ENCODE peak calls at places on chromosomes 11 and 22, in four cellular contexts. Y is HEK293T, U is GM12878, X is HepG2. H is an unnamed sample.

GRCh38 chr22:38262051-38262795 is 10.6 kb downstream of the TMEM184B start:
- DNase-seq in Y (peak), U (no peak), X (peak), H (peak)

GRCh38 chr11:32852142-32852541 is 22.4 kb downstream of the PRRG4 start:
- DNase-seq in Y (no peak), U (no peak), X (no peak), H (no peak)

GRCh38 chr11:78212586-78213371 is 24.1 kb downstream of the USP35 start:
- DNase-seq in Y (no peak), U (no peak), X (no peak), H (no peak)

GRCh38 chr11:32333335-32333991 is 101.9 kb downstream of the WT1 start:
- DNase-seq in Y (no peak), U (no peak), X (no peak), H (no peak)

GRCh38 chr22:25965331-25965730 is 203.9 kb upstream of the SEZ6L start:
- DNase-seq in Y (no peak), U (no peak), X (no peak), H (no peak)

GRCh38 chr11:116927163-116927772 is 89.8 kb upstream of the APOA1 start:
- DNase-seq in Y (peak), U (no peak), X (peak), H (no peak)

GRCh38 chr22:20420157-20420842 is 17.3 kb downstream of the SCARF2 start:
- DNase-seq in Y (no peak), U (no peak), X (no peak), H (no peak)

GRCh38 chr22:45009881-45010531 is at the start of gene PHF21B:
- DNase-seq in Y (peak), U (no peak), X (no peak), H (peak)

GRCh38 chr11:58963551-58964075 is 24.3 kb downstream of the GLYATL1 start:
- DNase-seq in Y (no peak), U (no peak), X (no peak), H (no peak)

GRCh38 chr22:26901228-26901816 is 243.9 kb downstream of the MIAT start:
- DNase-seq in Y (no peak), U (no peak), X (no peak), H (no peak)

GRCh38 chr11:2801711-2802388 is 83.7 kb downstream of the CDKN1C start:
- DNase-seq in Y (no peak), U (no peak), X (no peak), H (no peak)

GRCh38 chr11:73409431-73409830 is 33.2 kb downstream of the RELT start:
- DNase-seq in Y (no peak), U (no peak), X (no peak), H (no peak)

GRCh38 chr11:10807629-10808552 is 835 bp downstream of the EIF4G2 start:
- DNase-seq in Y (peak), U (no peak), X (peak), H (peak)

GRCh38 chr11:119758291-119758690 is 29.3 kb upstream of the NECTIN1 start:
- DNase-seq in Y (no peak), U (no peak), X (no peak), H (no peak)

GRCh38 chr11:8906629-8907028 is 4.4 kb upstream of the AKIP1 start:
- DNase-seq in Y (no peak), U (no peak), X (no peak), H (no peak)

GRCh38 chr11:69836401-69836800 is 17.2 kb upstream of the FGF3 start:
- DNase-seq in Y (no peak), U (no peak), X (no peak), H (no peak)

GRCh38 chr22:27766679-27767078 is 34.9 kb downstream of the MN1 start:
- DNase-seq in Y (no peak), U (no peak), X (no peak), H (no peak)

GRCh38 chr11:1639102-1639620 is 9.6 kb downstream of the KRTAP5-5 start:
- DNase-seq in Y (no peak), U (no peak), X (no peak), H (no peak)

GRCh38 chr11:61969838-61970452 is 2.5 kb upstream of the FTH1 start:
- DNase-seq in Y (no peak), U (no peak), X (no peak), H (no peak)

GRCh38 chr11:18495268-18495667 is 31.5 kb downstream of the TSG101 start:
- DNase-seq in Y (no peak), U (no peak), X (no peak), H (no peak)

GRCh38 chr11:119721129-119722120 is 7.6 kb downstream of the NECTIN1 start:
- DNase-seq in Y (peak), U (no peak), X (peak), H (peak)

GRCh38 chr11:57358543-57358961 is 20.4 kb downstream of the P2RX3 start:
- DNase-seq in Y (no peak), U (no peak), X (no peak), H (no peak)

GRCh38 chr11:82046778-82047177 is 686.9 kb downstream of the FAM181B start:
- DNase-seq in Y (no peak), U (no peak), X (no peak), H (no peak)

GRCh38 chr11:92703431-92703830 is 266.0 kb upstream of the MTNR1B start:
- DNase-seq in Y (no peak), U (no peak), X (no peak), H (no peak)

GRCh38 chr11:57941875-57942274 is 81.8 kb upstream of the OR9Q1 start:
- DNase-seq in Y (no peak), U (no peak), X (no peak), H (no peak)

GRCh38 chr11:64553554-64554201 is 37.3 kb upstream of the SLC22A12 start:
- DNase-seq in Y (peak), U (no peak), X (peak), H (peak)

GRCh38 chr11:33712436-33712835 is 11.8 kb upstream of the C11orf91 start:
- DNase-seq in Y (no peak), U (no peak), X (no peak), H (no peak)

GRCh38 chr22:21603973-21604372 is 25.8 kb downstream of the YDJC start:
- DNase-seq in Y (no peak), U (no peak), X (no peak), H (no peak)

GRCh38 chr22:42172385-42173172 is 42.0 kb upstream of the CYP2D6 start:
- DNase-seq in Y (no peak), U (no peak), X (peak), H (no peak)

GRCh38 chr22:19887251-19887985 is 32.7 kb upstream of the GNB1L start:
- DNase-seq in Y (no peak), U (no peak), X (no peak), H (no peak)

GRCh38 chr11:69977951-69978350 is 100.2 kb upstream of the ANO1 start:
- DNase-seq in Y (no peak), U (no peak), X (no peak), H (no peak)

DNA sequence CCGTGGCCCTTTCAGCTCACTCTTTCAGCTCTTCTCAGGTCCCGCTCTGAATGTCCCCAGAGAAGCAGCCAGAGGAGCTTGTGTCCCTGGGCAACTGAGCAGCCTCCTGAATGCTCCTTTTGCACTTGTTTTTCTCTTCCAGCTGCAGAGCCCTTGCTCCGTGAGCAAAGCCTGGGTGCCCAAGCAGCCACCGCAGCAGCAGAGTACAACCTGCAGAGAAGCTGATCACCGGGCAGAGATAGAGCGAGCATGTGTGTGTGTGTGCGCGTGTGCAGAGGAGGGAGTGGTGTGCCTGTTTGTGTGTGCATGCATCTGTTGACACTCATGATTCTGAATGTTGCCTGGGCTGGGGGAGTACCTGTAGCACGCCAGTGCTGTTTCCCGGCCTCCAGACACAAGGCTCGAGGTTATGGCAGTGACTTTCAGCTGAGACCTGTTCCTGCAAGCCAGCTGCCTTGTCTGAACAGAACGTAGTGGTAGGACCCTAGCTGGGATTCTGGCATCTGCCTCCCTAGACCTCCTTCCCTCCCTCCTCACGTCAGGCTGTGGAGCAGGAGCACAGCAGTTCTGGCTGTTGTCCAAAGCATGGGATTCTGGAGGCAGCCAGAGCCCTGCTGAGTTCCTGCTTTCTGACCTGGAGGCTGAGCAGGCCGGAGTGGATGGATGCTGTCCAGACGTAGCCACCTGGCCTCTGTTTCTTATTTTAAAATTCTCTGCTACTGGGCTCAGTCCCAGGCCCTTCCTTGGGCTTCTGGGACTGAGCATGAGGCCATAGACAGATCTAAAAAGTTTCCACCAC is 4.5 kb upstream of the MAPK8IP1 start:
- DNase-seq in Y (no peak), U (no peak), X (no peak), H (no peak)
- TF ChIP-seq FOXK2 in Y (no peak), U (no peak), X (no peak), H (no peak)

GRCh38 chr22:48629631-48630443 is 1197.8 kb downstream of the BRD1 start:
- DNase-seq in Y (no peak), U (no peak), X (no peak), H (no peak)
- TF ChIP-seq FOXK2 in Y (no peak), U (no peak), X (no peak), H (no peak)

DNA sequence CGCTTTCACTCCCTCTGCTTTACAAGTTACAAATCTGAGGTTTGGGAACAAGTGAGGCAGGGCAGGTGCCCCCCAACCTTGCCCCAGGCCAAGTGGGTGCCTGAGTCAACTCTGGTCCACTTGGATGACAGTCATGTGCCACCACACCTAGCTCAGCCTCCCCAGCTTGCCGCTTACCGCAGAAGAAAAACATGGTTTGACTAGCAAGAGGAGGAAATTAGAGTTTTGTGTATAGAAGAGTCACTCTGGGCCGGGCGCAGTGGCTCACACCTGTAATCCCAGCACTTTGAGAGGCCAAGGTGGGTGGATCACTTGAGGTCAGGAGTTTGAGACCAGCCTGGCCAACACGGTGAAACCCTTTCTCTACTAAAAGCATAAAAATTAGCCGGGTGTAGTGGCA is 27.7 kb upstream of the CHKA start:
- DNase-seq in Y (no peak), U (no peak), X (no peak), H (no peak)
- TF ChIP-seq FOXK2 in Y (no peak), U (no peak), X (no peak), H (no peak)

DNA sequence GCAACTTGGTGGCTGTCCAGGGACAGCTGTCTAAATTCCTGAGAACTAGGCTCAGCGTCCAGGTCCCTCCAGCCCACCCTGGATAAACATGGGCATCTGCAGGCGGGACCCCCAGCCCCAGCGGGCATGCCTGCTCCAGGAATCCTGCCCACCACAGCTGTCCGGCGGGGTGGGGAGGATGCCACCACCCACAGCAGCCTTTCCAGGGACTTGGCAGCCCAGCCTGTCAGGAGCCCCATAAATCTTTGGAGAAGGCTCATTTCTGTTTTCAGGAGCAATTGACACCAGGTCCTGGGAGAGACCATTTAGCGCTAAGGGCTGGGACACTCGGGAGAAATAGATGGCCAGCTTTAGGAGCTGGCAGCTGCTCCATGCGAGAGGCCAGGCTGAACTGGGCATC is 358.9 kb downstream of the CADM1 start:
- DNase-seq in Y (no peak), U (no peak), X (no peak), H (no peak)
- TF ChIP-seq FOXK2 in Y (no peak), U (no peak), X (no peak), H (no peak)

DNA sequence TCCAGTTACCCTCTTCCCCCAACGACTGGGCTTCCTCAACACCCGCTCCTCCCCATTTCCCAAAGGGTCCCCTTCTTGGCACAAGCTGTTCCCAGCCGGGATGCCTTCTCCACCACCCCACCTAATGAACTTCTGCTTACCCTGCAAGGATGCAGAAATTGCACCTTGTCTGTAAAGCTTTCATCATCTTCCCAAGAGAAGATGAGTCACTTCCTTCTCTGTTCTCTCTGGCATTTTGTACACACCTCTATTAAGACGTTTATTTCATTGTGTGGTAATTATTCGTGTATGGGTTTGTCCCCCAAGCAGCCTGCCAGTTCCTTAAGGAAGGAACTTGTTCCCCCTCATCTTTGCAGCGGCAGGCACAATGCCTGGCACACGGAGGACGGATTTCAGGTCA is 351.1 kb downstream of the CADM1 start:
- DNase-seq in Y (no peak), U (no peak), X (no peak), H (no peak)
- TF ChIP-seq FOXK2 in Y (no peak), U (no peak), X (no peak), H (no peak)

GRCh38 chr11:103958475-103959215 is 77.8 kb upstream of the DDI1 start:
- DNase-seq in Y (no peak), U (peak), X (no peak), H (no peak)

GRCh38 chr11:103948331-103948730 is 88.1 kb upstream of the DDI1 start:
- DNase-seq in Y (no peak), U (no peak), X (no peak), H (no peak)

GRCh38 chr11:103959279-103959930 is 77.0 kb upstream of the DDI1 start:
- DNase-seq in Y (no peak), U (peak), X (no peak), H (no peak)

GRCh38 chr11:103949781-103950180 is 86.7 kb upstream of the DDI1 start:
- DNase-seq in Y (no peak), U (no peak), X (no peak), H (no peak)

GRCh38 chr11:103953797-103954495 is 82.5 kb upstream of the DDI1 start:
- DNase-seq in Y (no peak), U (no peak), X (no peak), H (no peak)
- TF ChIP-seq FOXK2 in Y (no peak), U (no peak), X (no peak), H (no peak)

GRCh38 chr11:454043-454442 is 4.0 kb downstream of the PTDSS2 start:
- DNase-seq in Y (no peak), U (no peak), X (no peak), H (no peak)

GRCh38 chr11:457071-457760 is 7.1 kb downstream of the PTDSS2 start:
- DNase-seq in Y (no peak), U (no peak), X (no peak), H (no peak)

GRCh38 chr11:456533-456932 is 6.5 kb downstream of the PTDSS2 start:
- DNase-seq in Y (no peak), U (no peak), X (no peak), H (no peak)

GRCh38 chr11:454801-455565 is 4.9 kb downstream of the PTDSS2 start:
- DNase-seq in Y (no peak), U (no peak), X (no peak), H (no peak)

DNA sequence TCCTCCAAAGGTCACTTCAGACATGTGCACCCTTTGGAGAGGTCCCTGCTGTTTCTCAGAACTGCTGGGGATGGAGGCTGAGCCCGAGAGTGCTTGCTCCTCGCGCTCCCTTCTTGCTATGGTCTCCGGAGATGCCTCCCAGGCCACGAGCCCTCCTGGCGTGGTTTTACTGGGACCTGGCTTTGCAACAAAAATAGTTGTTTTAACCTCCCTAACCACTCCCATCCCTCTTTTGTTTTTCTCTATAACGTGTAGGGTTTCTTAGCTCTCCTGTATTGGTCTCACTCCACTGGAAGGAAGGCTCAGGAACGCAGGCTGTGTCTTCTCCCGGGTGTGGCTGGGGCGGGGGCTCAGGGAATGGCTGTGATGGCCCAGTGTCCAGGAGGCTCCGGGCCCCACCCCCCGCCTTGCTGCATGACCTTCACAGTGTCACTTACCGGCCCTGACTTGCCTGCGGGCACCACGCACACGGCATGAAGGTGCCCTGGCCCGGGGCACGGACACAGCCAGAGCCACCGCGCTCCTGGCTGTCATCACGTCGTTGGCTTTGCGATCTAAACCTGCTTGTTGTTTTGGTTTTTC is 5.6 kb downstream of the PTDSS2 start:
- DNase-seq in Y (no peak), U (no peak), X (no peak), H (no peak)
- TF ChIP-seq FOXK2 in Y (no peak), U (no peak), X (no peak), H (no peak)

GRCh38 chr11:77113382-77114088 is 10.9 kb downstream of the OMP start:
- DNase-seq in Y (peak), U (no peak), X (no peak), H (peak)
- TF ChIP-seq FOXK2 in Y (no peak), U (no peak), X (no peak), H (no peak)

DNA sequence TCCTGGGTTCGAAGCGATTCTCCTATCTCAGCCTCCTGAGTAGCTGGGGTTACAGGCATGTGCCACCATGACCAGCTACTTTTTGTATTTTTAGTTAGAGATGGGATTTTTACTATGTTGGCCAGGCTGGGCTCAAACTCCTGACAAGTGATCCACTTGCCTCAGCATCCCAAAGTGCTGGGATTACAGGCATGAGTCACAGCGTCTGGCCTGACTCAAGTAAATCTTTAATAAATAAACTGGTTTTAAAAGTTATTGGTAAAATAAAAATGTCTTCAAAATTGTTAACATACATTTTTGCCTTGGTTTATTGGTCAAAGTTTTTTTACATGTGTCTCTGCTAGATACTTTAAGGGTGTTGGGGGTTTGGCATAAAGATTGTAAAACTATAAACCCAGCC is 7.3 kb upstream of the PES1 start:
- DNase-seq in Y (no peak), U (no peak), X (no peak), H (no peak)
- TF ChIP-seq FOXK2 in Y (no peak), U (no peak), X (no peak), H (no peak)